ENCODE peak calls at places on chromosomes 7 and 10, in seven cellular contexts. X is fibroblast of villous mesenchyme; L is left lung; Y is endodermal cell; J is activated CD8-positive, alpha-beta T cell treated with anti-CD3 and anti-CD28 coated beads for 36 hours; G is brain microvascular endothelial cell; I is bronchial epithelial cell. T is an unnamed sample.

GRCh38 chr10:133516072-133516471 is 11.1 kb upstream of the CYP2E1 start:
- DNase-seq in I (no peak), G (no peak), X (no peak), J (no peak), Y (no peak), L (no peak), T (no peak)

GRCh38 chr10:74628136-74628535 is 198.3 kb upstream of the KAT6B start:
- DNase-seq in G (no peak), J (no peak), I (no peak), X (no peak), Y (no peak), L (no peak), T (no peak)

GRCh38 chr7:97005764-97006145 is 402 bp downstream of the DLX6 start:
- DNase-seq in L (no peak), I (no peak), Y (no peak), J (no peak), G (peak), X (no peak), T (no peak)

GRCh38 chr10:103750836-103751235 is 104.5 kb downstream of the SH3PXD2A start:
- DNase-seq in I (no peak), J (no peak), X (no peak), L (no peak), Y (no peak), G (no peak), T (no peak)

GRCh38 chr7:74365320-74366022 is 76.3 kb downstream of the CLIP2 start:
- DNase-seq in L (no peak), J (peak), X (peak), G (peak), Y (peak), I (peak), T (peak)

GRCh38 chr10:80154978-80155695 is 22.6 kb downstream of the PLAC9 start:
- DNase-seq in G (peak), J (no peak), Y (no peak), L (no peak), X (peak), I (peak), T (no peak)

GRCh38 chr10:114571316-114571999 is 86.6 kb downstream of the ABLIM1 start:
- DNase-seq in X (no peak), I (no peak), Y (no peak), J (no peak), L (no peak), G (no peak), T (no peak)

GRCh38 chr7:69751026-69751425 is 152.8 kb downstream of the AUTS2 start:
- DNase-seq in J (no peak), X (no peak), Y (no peak), I (no peak), L (no peak), G (no peak), T (no peak)

GRCh38 chr10:61271127-61271780 is 181.9 kb downstream of the TMEM26 start:
- DNase-seq in X (peak), J (no peak), G (peak), I (peak), L (no peak), Y (no peak), T (no peak)

GRCh38 chr7:142298009-142298408 is 40.2 kb upstream of the PRSS58 start:
- DNase-seq in G (no peak), J (no peak), X (no peak), L (no peak), Y (peak), I (peak), T (peak)
- TF ChIP-seq CTCF in G (peak), J (no peak), X (peak), L (no peak), Y (peak), I (peak), T (peak)

DNA sequence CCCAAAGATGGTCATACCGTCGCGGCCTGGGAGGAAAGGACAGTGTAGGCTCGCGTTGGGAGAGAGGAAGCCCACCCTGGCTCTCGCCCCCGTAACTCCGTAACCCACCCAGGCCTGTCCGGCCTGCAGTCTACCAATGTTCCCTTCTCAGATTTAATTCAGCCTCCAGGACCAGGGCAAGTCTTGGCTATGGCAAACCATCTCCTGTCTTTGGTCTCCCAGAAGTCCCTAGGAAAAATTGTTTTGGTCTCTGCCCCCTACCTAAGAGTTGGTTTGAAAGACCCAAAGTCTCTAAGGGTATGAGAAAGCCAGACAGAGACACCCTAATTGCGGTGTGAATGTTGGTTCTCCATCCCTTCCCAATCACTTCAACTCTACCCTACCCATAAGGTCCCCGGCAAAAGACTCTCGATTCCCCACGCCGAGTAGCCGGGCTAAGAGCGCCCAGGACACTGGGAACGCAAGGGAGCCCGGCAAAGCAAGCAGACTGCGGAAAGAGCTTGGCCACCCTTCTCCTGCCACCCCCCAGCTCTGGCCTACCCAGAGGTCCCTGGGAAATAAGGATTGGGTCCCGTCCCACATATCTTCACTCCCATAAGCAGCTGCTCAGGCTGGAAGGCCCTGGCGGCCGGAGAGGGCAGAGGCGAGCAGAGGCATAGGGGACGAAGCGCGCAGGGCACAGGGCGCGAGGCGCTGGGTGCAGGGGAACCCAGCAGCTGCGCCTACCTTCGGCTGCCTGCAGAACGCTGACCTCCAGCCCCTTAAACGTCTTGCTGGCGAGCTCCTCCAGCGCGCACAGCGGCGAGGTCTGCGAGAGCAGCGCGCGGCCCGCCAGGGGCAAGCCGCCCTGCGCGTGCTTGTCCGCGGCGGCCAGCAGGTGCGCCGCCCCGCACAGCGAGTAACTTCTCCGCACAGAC is 1.2 kb downstream of the LBX1 start:
- DNase-seq in G (no peak), L (no peak), J (no peak), X (no peak), Y (peak), I (no peak), T (no peak)
- TF ChIP-seq CTCF in G (peak), L (no peak), J (no peak), X (no peak), Y (peak), I (no peak), T (no peak)

GRCh38 chr7:66114743-66115727 is at the start of gene CRCP:
- DNase-seq in Y (peak), I (peak), L (peak), X (peak), J (peak), G (peak), T (peak)
- TF ChIP-seq CTCF in Y (no peak), I (peak), L (no peak), X (peak), J (no peak), G (peak), T (peak)

GRCh38 chr7:114862406-114862805 is 59.5 kb upstream of the MDFIC start:
- DNase-seq in J (no peak), Y (no peak), G (no peak), L (no peak), I (no peak), X (no peak), T (no peak)

GRCh38 chr7:114859477-114859876 is 62.4 kb upstream of the MDFIC start:
- DNase-seq in L (no peak), J (no peak), I (no peak), Y (no peak), X (no peak), G (no peak), T (no peak)

GRCh38 chr7:114860196-114860595 is 61.7 kb upstream of the MDFIC start:
- DNase-seq in G (no peak), L (no peak), J (no peak), I (peak), X (no peak), Y (no peak), T (no peak)

GRCh38 chr7:114865564-114865963 is 56.3 kb upstream of the MDFIC start:
- DNase-seq in I (peak), Y (peak), X (peak), G (peak), J (peak), L (peak), T (peak)

GRCh38 chr7:114864278-114864677 is 57.6 kb upstream of the MDFIC start:
- DNase-seq in X (peak), I (peak), G (no peak), J (no peak), Y (no peak), L (no peak), T (no peak)
- TF ChIP-seq CTCF in X (no peak), I (no peak), G (no peak), J (no peak), Y (no peak), L (no peak), T (no peak)

GRCh38 chr10:35640951-35641429 is 1.1 kb downstream of the FZD8 start:
- DNase-seq in J (peak), I (peak), G (peak), Y (peak), X (peak), L (peak), T (no peak)

GRCh38 chr10:35638116-35638515 is 4.0 kb downstream of the FZD8 start:
- DNase-seq in J (no peak), I (no peak), G (no peak), L (no peak), X (no peak), Y (no peak), T (no peak)

GRCh38 chr10:35640474-35640873 is 1.6 kb downstream of the FZD8 start:
- DNase-seq in J (peak), G (peak), I (peak), L (peak), X (peak), Y (peak), T (peak)

GRCh38 chr10:35639021-35639521 is 3.0 kb downstream of the FZD8 start:
- DNase-seq in Y (peak), L (no peak), G (no peak), I (no peak), J (no peak), X (no peak), T (no peak)

GRCh38 chr10:35639651-35640311 is 2.3 kb downstream of the FZD8 start:
- DNase-seq in L (peak), Y (peak), J (no peak), X (peak), G (peak), I (no peak), T (no peak)
- TF ChIP-seq CTCF in L (no peak), Y (peak), J (no peak), X (no peak), G (peak), I (peak), T (no peak)

GRCh38 chr7:119465798-119466305 is 807.1 kb upstream of the KCND2 start:
- DNase-seq in I (no peak), L (no peak), Y (no peak), X (no peak), J (no peak), G (no peak), T (no peak)
- TF ChIP-seq CTCF in I (no peak), L (no peak), Y (no peak), X (no peak), J (no peak), G (no peak), T (no peak)

GRCh38 chr7:55305130-55305529 is 60.0 kb upstream of the LANCL2 start:
- DNase-seq in Y (no peak), L (no peak), I (no peak), X (no peak), G (no peak), J (no peak), T (no peak)

GRCh38 chr7:55309040-55309991 is 55.8 kb upstream of the LANCL2 start:
- DNase-seq in G (no peak), I (no peak), Y (no peak), X (peak), J (peak), L (no peak), T (no peak)

GRCh38 chr7:55308186-55308929 is 56.8 kb upstream of the LANCL2 start:
- DNase-seq in I (no peak), J (no peak), G (peak), L (no peak), Y (no peak), X (peak), T (no peak)

GRCh38 chr7:55306331-55306730 is 58.8 kb upstream of the LANCL2 start:
- DNase-seq in G (no peak), Y (no peak), J (no peak), X (no peak), I (peak), L (no peak), T (no peak)

DNA sequence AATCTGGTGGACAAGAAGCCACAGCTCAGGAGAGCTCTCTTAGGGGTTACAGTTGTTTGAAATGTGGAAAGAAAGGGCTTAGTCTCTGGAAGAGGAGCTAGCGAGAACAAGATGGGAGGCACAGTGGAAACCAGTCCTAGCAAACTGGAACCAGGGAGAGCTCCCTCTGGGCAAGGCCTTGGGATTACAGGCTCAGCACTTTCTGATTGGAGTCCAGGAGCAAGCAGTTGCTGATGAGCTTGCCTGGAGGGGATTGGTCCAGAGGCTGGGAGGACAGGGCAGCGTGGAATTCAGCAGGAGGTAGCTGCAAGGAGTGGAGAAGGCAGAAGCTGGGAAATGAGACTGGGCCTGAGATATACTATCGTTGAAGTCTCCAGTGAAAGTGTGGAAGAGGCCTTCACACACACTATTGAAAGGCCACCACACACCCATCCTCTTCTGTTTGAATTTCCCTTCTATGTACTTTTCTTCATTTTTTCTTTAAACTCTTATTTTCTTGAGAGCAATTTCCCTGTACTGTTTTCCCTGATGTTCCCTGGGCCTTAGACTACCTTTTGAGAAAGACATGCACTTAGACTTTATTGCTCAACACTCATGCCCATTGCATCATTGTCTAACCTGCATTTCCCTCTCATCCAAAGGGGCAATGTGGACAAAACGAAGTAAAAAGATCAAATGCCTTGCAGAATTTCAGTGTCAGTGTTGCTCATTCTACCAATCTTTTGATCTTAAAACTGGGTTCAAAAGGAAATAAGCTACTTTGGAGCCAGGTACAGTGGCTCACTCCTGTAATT is 57.8 kb upstream of the LANCL2 start:
- DNase-seq in L (no peak), X (peak), Y (peak), J (no peak), I (no peak), G (peak), T (no peak)
- TF ChIP-seq CTCF in L (no peak), X (peak), Y (peak), J (no peak), I (no peak), G (peak), T (no peak)

GRCh38 chr10:60238408-60239100 is 151.1 kb downstream of the ANK3 start:
- DNase-seq in J (peak), Y (peak), I (peak), L (no peak), G (peak), X (peak), T (peak)
- TF ChIP-seq CTCF in J (no peak), Y (peak), I (peak), L (no peak), G (peak), X (peak), T (peak)

DNA sequence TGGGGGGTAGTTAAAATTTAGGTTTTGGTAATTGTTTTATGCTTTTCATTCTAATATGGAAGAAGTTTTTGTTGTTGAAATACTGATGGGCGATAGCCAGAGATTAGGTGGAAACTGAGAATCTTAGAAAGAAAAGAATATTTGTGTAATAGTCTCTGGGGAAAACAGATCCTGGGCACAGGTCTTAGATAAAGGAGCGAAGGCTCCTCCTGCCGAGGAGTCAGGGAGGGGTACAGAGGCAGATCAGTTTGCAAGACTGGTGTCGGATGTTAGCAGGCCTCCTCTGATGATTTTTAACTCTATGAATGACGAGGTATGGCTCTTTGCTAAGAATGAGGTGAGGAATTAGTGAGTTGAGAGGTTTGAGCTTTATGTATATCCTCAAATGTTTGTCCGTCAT is 339.7 kb downstream of the HGF start:
- DNase-seq in X (no peak), J (no peak), I (no peak), Y (no peak), L (no peak), G (no peak), T (no peak)
- TF ChIP-seq CTCF in X (peak), J (no peak), I (peak), Y (no peak), L (no peak), G (peak), T (peak)